ENCODE peak calls at places on chromosomes 16 and 17, in six cellular contexts. One of them, this sample, is unnamed.

GRCh38 chr17:64174686-64175456 is 44.9 kb upstream of the ERN1 start:
- DNase-seq in activated naive CD4-positive, alpha-beta T cell: no peak
- DNase-seq in RPMI7951: peak; percentile 95
- DNase-seq in neural progenitor cell: no peak
- DNase-seq in tibial nerve: no peak
- DNase-seq in SW 1271: no peak
- DNase-seq in this sample: no peak

GRCh38 chr17:58084317-58084981 is 1.2 kb downstream of the DYNLL2 start:
- DNase-seq in activated naive CD4-positive, alpha-beta T cell: peak; percentile 50
- DNase-seq in RPMI7951: peak; percentile 6
- DNase-seq in neural progenitor cell: peak; percentile 54
- DNase-seq in tibial nerve: no peak
- DNase-seq in SW 1271: peak; percentile 35
- DNase-seq in this sample: no peak

GRCh38 chr17:73536700-73537680 is 107.3 kb downstream of the SDK2 start:
- DNase-seq in activated naive CD4-positive, alpha-beta T cell: no peak
- DNase-seq in RPMI7951: no peak
- DNase-seq in neural progenitor cell: peak; percentile 82
- DNase-seq in tibial nerve: no peak
- DNase-seq in SW 1271: no peak
- DNase-seq in this sample: no peak

GRCh38 chr17:7004398-7005253 is 7.8 kb upstream of the RNASEK start:
- DNase-seq in activated naive CD4-positive, alpha-beta T cell: no peak
- DNase-seq in RPMI7951: peak; percentile 59
- DNase-seq in neural progenitor cell: peak; percentile 78
- DNase-seq in tibial nerve: no peak
- DNase-seq in SW 1271: peak; percentile 73
- DNase-seq in this sample: peak; percentile 11

GRCh38 chr17:20206068-20206467 is 196.9 kb downstream of the SPECC1 start:
- DNase-seq in activated naive CD4-positive, alpha-beta T cell: peak; percentile 27
- DNase-seq in RPMI7951: peak; percentile 52
- DNase-seq in neural progenitor cell: no peak
- DNase-seq in tibial nerve: no peak
- DNase-seq in SW 1271: no peak
- DNase-seq in this sample: no peak

GRCh38 chr17:37650419-37651003 is 7.3 kb upstream of the DDX52 start:
- DNase-seq in activated naive CD4-positive, alpha-beta T cell: no peak
- DNase-seq in RPMI7951: peak; percentile 54
- DNase-seq in neural progenitor cell: peak; percentile 74
- DNase-seq in tibial nerve: no peak
- DNase-seq in SW 1271: peak; percentile 50
- DNase-seq in this sample: no peak

GRCh38 chr17:10031606-10032005 is 126.5 kb upstream of the RCVRN start:
- DNase-seq in activated naive CD4-positive, alpha-beta T cell: no peak
- DNase-seq in RPMI7951: no peak
- DNase-seq in neural progenitor cell: no peak
- DNase-seq in tibial nerve: no peak
- DNase-seq in SW 1271: no peak
- DNase-seq in this sample: no peak

GRCh38 chr17:82051776-82052637 is at the start of the genes GPS1 and RFNG:
- DNase-seq in activated naive CD4-positive, alpha-beta T cell: peak; percentile 81
- DNase-seq in RPMI7951: peak; percentile 52
- DNase-seq in neural progenitor cell: peak; percentile 83
- DNase-seq in tibial nerve: peak; percentile 66
- DNase-seq in SW 1271: peak; percentile 45
- DNase-seq in this sample: no peak

GRCh38 chr16:1439058-1439698 is 5.2 kb downstream of the CCDC154 start:
- DNase-seq in activated naive CD4-positive, alpha-beta T cell: no peak
- DNase-seq in RPMI7951: no peak
- DNase-seq in neural progenitor cell: no peak
- DNase-seq in tibial nerve: no peak
- DNase-seq in SW 1271: no peak
- DNase-seq in this sample: no peak

GRCh38 chr17:57445051-57445450 is 188.7 kb downstream of the MSI2 start:
- DNase-seq in activated naive CD4-positive, alpha-beta T cell: no peak
- DNase-seq in RPMI7951: peak; percentile 71
- DNase-seq in neural progenitor cell: no peak
- DNase-seq in tibial nerve: no peak
- DNase-seq in SW 1271: no peak
- DNase-seq in this sample: no peak

GRCh38 chr16:28538733-28539596 is at the start of gene NUPR1:
- DNase-seq in activated naive CD4-positive, alpha-beta T cell: no peak
- DNase-seq in RPMI7951: peak; percentile 95
- DNase-seq in neural progenitor cell: no peak
- DNase-seq in tibial nerve: peak; percentile 97
- DNase-seq in SW 1271: no peak
- DNase-seq in this sample: no peak

GRCh38 chr16:11836653-11837244 is 14.6 kb downstream of the RSL1D1 start:
- DNase-seq in activated naive CD4-positive, alpha-beta T cell: no peak
- DNase-seq in RPMI7951: peak; percentile 81
- DNase-seq in neural progenitor cell: no peak
- DNase-seq in tibial nerve: no peak
- DNase-seq in SW 1271: peak; percentile 30
- DNase-seq in this sample: no peak